ENCODE peak calls at places on chromosomes 5 and 9, in four cellular contexts. One of them, this sample, is unnamed.

GRCh38 chr5:102715405-102715804 is 39.7 kb upstream of the PAM start:
- DNase-seq in stimulated activated CD4-positive, alpha-beta T cell treated with anti-CD3 and anti-CD28 coated beads, Interleukin-15, amount 100 ng/mL, for 24 hours: no peak
- DNase-seq in stimulated activated naive CD4-positive, alpha-beta T cell: no peak
- DNase-seq in T-helper 17 cell: no peak
- DNase-seq in this sample: no peak

GRCh38 chr5:74916831-74917710 is 50.9 kb upstream of the FAM169A start:
- DNase-seq in stimulated activated CD4-positive, alpha-beta T cell treated with anti-CD3 and anti-CD28 coated beads, Interleukin-15, amount 100 ng/mL, for 24 hours: no peak
- DNase-seq in stimulated activated naive CD4-positive, alpha-beta T cell: no peak
- DNase-seq in T-helper 17 cell: no peak
- DNase-seq in this sample: no peak

GRCh38 chr5:177501874-177502678 is 4.7 kb upstream of the PDLIM7 start:
- DNase-seq in stimulated activated CD4-positive, alpha-beta T cell treated with anti-CD3 and anti-CD28 coated beads, Interleukin-15, amount 100 ng/mL, for 24 hours: no peak
- DNase-seq in stimulated activated naive CD4-positive, alpha-beta T cell: no peak
- DNase-seq in T-helper 17 cell: no peak
- DNase-seq in this sample: no peak

GRCh38 chr5:103780794-103781193 is 218.2 kb upstream of the NUDT12 start:
- DNase-seq in stimulated activated CD4-positive, alpha-beta T cell treated with anti-CD3 and anti-CD28 coated beads, Interleukin-15, amount 100 ng/mL, for 24 hours: no peak
- DNase-seq in stimulated activated naive CD4-positive, alpha-beta T cell: no peak
- DNase-seq in T-helper 17 cell: no peak
- DNase-seq in this sample: no peak

GRCh38 chr5:67636091-67636490 is 439.5 kb upstream of the CD180 start:
- DNase-seq in stimulated activated CD4-positive, alpha-beta T cell treated with anti-CD3 and anti-CD28 coated beads, Interleukin-15, amount 100 ng/mL, for 24 hours: no peak
- DNase-seq in stimulated activated naive CD4-positive, alpha-beta T cell: no peak
- DNase-seq in T-helper 17 cell: no peak
- DNase-seq in this sample: no peak

GRCh38 chr5:109374625-109375024 is 35.1 kb downstream of the PJA2 start:
- DNase-seq in stimulated activated CD4-positive, alpha-beta T cell treated with anti-CD3 and anti-CD28 coated beads, Interleukin-15, amount 100 ng/mL, for 24 hours: no peak
- DNase-seq in stimulated activated naive CD4-positive, alpha-beta T cell: no peak
- DNase-seq in T-helper 17 cell: no peak
- DNase-seq in this sample: no peak

GRCh38 chr5:8093669-8094068 is 224.7 kb downstream of the MTRR start:
- DNase-seq in stimulated activated CD4-positive, alpha-beta T cell treated with anti-CD3 and anti-CD28 coated beads, Interleukin-15, amount 100 ng/mL, for 24 hours: no peak
- DNase-seq in stimulated activated naive CD4-positive, alpha-beta T cell: no peak
- DNase-seq in T-helper 17 cell: no peak
- DNase-seq in this sample: no peak

GRCh38 chr9:78871452-78872331 is 574.8 kb downstream of the PSAT1 start:
- DNase-seq in stimulated activated CD4-positive, alpha-beta T cell treated with anti-CD3 and anti-CD28 coated beads, Interleukin-15, amount 100 ng/mL, for 24 hours: no peak
- DNase-seq in stimulated activated naive CD4-positive, alpha-beta T cell: no peak
- DNase-seq in T-helper 17 cell: no peak
- DNase-seq in this sample: no peak

GRCh38 chr5:148416921-148417320 is 33.2 kb downstream of the FBXO38 start:
- DNase-seq in stimulated activated CD4-positive, alpha-beta T cell treated with anti-CD3 and anti-CD28 coated beads, Interleukin-15, amount 100 ng/mL, for 24 hours: no peak
- DNase-seq in stimulated activated naive CD4-positive, alpha-beta T cell: no peak
- DNase-seq in T-helper 17 cell: no peak
- DNase-seq in this sample: no peak

GRCh38 chr9:96116275-96117051 is 185.5 kb downstream of the HSD17B3 start:
- DNase-seq in stimulated activated CD4-positive, alpha-beta T cell treated with anti-CD3 and anti-CD28 coated beads, Interleukin-15, amount 100 ng/mL, for 24 hours: no peak
- DNase-seq in stimulated activated naive CD4-positive, alpha-beta T cell: no peak
- DNase-seq in T-helper 17 cell: no peak
- DNase-seq in this sample: no peak

GRCh38 chr9:113499153-113499875 is 35.8 kb downstream of the RGS3 start:
- DNase-seq in stimulated activated CD4-positive, alpha-beta T cell treated with anti-CD3 and anti-CD28 coated beads, Interleukin-15, amount 100 ng/mL, for 24 hours: no peak
- DNase-seq in stimulated activated naive CD4-positive, alpha-beta T cell: no peak
- DNase-seq in T-helper 17 cell: no peak
- DNase-seq in this sample: no peak

GRCh38 chr9:120443489-120443888 is 136.5 kb downstream of the CDK5RAP2 start:
- DNase-seq in stimulated activated CD4-positive, alpha-beta T cell treated with anti-CD3 and anti-CD28 coated beads, Interleukin-15, amount 100 ng/mL, for 24 hours: no peak
- DNase-seq in stimulated activated naive CD4-positive, alpha-beta T cell: no peak
- DNase-seq in T-helper 17 cell: no peak
- DNase-seq in this sample: no peak